ENCODE peak calls at places on chromosomes 2 and 18, in eight cellular contexts. One of them, this sample, is unnamed.
A peak's percentile ranks its signal among the peaks of the same experiment; 100 is the strongest.

GRCh38 chr2:203840816-203841215 is 26.8 kb upstream of the CTLA4 start:
- DNase-seq in PC-3: no peak
- DNase-seq in SK-N-SH: no peak
- DNase-seq in GM23338: no peak
- DNase-seq in HCT116: no peak
- DNase-seq in hepatocyte: no peak
- DNase-seq in OCI-LY7: no peak
- DNase-seq in neural progenitor cell: no peak
- DNase-seq in this sample: no peak

GRCh38 chr2:138086556-138086955 is 122.3 kb downstream of the HNMT start:
- DNase-seq in SK-N-SH: no peak
- DNase-seq in PC-3: no peak
- DNase-seq in neural progenitor cell: no peak
- DNase-seq in OCI-LY7: no peak
- DNase-seq in GM23338: no peak
- DNase-seq in hepatocyte: no peak
- DNase-seq in HCT116: no peak
- DNase-seq in this sample: no peak

GRCh38 chr2:239730897-239731296 is 294.2 kb downstream of the NDUFA10 start:
- DNase-seq in OCI-LY7: no peak
- DNase-seq in hepatocyte: no peak
- DNase-seq in neural progenitor cell: no peak
- DNase-seq in HCT116: no peak
- DNase-seq in GM23338: no peak
- DNase-seq in PC-3: no peak
- DNase-seq in SK-N-SH: peak; percentile 79
- DNase-seq in this sample: no peak

GRCh38 chr18:34194239-34194638 is 30.5 kb downstream of the NOL4 start:
- DNase-seq in HCT116: no peak
- DNase-seq in GM23338: no peak
- DNase-seq in neural progenitor cell: no peak
- DNase-seq in hepatocyte: no peak
- DNase-seq in OCI-LY7: no peak
- DNase-seq in PC-3: no peak
- DNase-seq in SK-N-SH: no peak
- DNase-seq in this sample: no peak

GRCh38 chr2:190603374-190603773 is 45.5 kb upstream of the NAB1 start:
- DNase-seq in neural progenitor cell: no peak
- DNase-seq in OCI-LY7: no peak
- DNase-seq in GM23338: no peak
- DNase-seq in hepatocyte: no peak
- DNase-seq in SK-N-SH: no peak
- DNase-seq in PC-3: no peak
- DNase-seq in HCT116: no peak
- DNase-seq in this sample: no peak

GRCh38 chr2:6896930-6897759 is 19.6 kb downstream of the RSAD2 start:
- DNase-seq in PC-3: peak; percentile 72
- DNase-seq in neural progenitor cell: no peak
- DNase-seq in HCT116: peak; percentile 26
- DNase-seq in GM23338: peak; percentile 45
- DNase-seq in hepatocyte: peak; percentile 53
- DNase-seq in SK-N-SH: peak; percentile 52
- DNase-seq in OCI-LY7: peak; percentile 42
- DNase-seq in this sample: peak; percentile 36

GRCh38 chr2:97870396-97870843 is 125.3 kb downstream of the TMEM131 start:
- DNase-seq in GM23338: no peak
- DNase-seq in neural progenitor cell: no peak
- DNase-seq in HCT116: peak; percentile 79
- DNase-seq in OCI-LY7: peak; percentile 55
- DNase-seq in PC-3: peak; percentile 95
- DNase-seq in SK-N-SH: no peak
- DNase-seq in hepatocyte: peak; percentile 25
- DNase-seq in this sample: peak; percentile 94

GRCh38 chr2:21155365-21156136 is 31.8 kb downstream of the TDRD15 start:
- DNase-seq in GM23338: no peak
- DNase-seq in OCI-LY7: no peak
- DNase-seq in SK-N-SH: no peak
- DNase-seq in neural progenitor cell: no peak
- DNase-seq in PC-3: no peak
- DNase-seq in hepatocyte: no peak
- DNase-seq in HCT116: no peak
- DNase-seq in this sample: no peak

GRCh38 chr18:73296686-73297085 is 428.9 kb upstream of the NETO1 start:
- DNase-seq in PC-3: peak; percentile 90
- DNase-seq in hepatocyte: no peak
- DNase-seq in neural progenitor cell: no peak
- DNase-seq in OCI-LY7: no peak
- DNase-seq in GM23338: no peak
- DNase-seq in SK-N-SH: no peak
- DNase-seq in HCT116: no peak
- DNase-seq in this sample: no peak

DNA sequence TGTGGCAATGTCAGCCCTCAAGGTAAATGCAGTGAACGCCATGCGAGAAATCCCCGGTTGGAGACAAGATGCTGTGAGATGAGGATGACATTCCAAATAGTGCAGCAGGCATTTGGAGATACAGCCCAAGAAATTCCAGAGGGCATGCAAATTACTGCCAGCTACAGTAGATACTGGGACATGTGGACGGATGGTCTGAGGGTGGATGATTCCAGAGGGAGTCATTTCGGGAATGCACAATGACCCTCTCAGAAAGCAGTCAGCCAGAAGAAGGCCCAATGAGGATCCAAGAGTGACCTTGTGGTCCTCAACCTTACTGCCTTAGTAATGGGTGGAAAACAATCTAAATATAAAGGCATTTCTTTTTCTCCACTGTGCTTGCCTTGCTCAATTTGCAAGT is 111.3 kb downstream of the HNRNPLL start:
- DNase-seq in GM23338: no peak
- DNase-seq in SK-N-SH: no peak
- DNase-seq in PC-3: no peak
- DNase-seq in HCT116: no peak
- DNase-seq in hepatocyte: no peak
- DNase-seq in neural progenitor cell: no peak
- DNase-seq in OCI-LY7: no peak
- DNase-seq in this sample: no peak
- TF ChIP-seq CTCF in GM23338: no peak
- TF ChIP-seq CTCF in SK-N-SH: no peak
- TF ChIP-seq CTCF in PC-3: no peak
- TF ChIP-seq CTCF in HCT116: no peak
- TF ChIP-seq CTCF in hepatocyte: no peak
- TF ChIP-seq CTCF in neural progenitor cell: no peak
- TF ChIP-seq CTCF in OCI-LY7: no peak
- TF ChIP-seq CTCF in this sample: no peak

GRCh38 chr2:121098556-121098955 is 186.4 kb downstream of the TFCP2L1 start:
- DNase-seq in GM23338: no peak
- DNase-seq in OCI-LY7: no peak
- DNase-seq in PC-3: no peak
- DNase-seq in neural progenitor cell: no peak
- DNase-seq in SK-N-SH: no peak
- DNase-seq in HCT116: no peak
- DNase-seq in hepatocyte: no peak
- DNase-seq in this sample: peak; percentile 3
- TF ChIP-seq EZH2phosphoT487 in GM23338: no peak
- TF ChIP-seq EZH2phosphoT487 in OCI-LY7: no peak
- TF ChIP-seq EZH2phosphoT487 in PC-3: no peak
- TF ChIP-seq EZH2phosphoT487 in neural progenitor cell: no peak
- TF ChIP-seq EZH2phosphoT487 in SK-N-SH: no peak
- TF ChIP-seq EZH2phosphoT487 in HCT116: no peak
- TF ChIP-seq EZH2phosphoT487 in hepatocyte: no peak
- TF ChIP-seq EZH2phosphoT487 in this sample: no peak

DNA sequence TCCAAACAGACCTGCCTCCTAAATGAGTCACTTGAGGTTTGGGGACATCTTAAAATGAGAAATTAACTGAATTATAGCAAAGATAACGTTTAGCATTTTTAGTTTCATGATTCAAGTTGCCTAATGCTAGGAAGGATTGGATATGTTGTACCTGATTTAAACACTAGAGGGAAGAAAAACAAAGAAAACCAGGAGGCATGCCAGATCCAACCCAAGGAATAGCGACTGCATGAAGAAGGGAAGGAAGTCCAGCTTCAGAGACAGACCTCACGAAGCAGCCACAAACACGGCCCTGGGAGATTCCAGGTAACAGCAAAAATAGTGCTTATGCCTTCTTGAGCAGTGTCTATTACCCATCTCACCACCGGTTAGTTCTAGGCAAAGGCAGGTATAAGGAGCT is 499.9 kb upstream of the SPHKAP start:
- DNase-seq in SK-N-SH: peak; percentile 16
- DNase-seq in hepatocyte: peak; percentile 62
- DNase-seq in neural progenitor cell: peak; percentile 50
- DNase-seq in OCI-LY7: no peak
- DNase-seq in PC-3: peak; percentile 66
- DNase-seq in GM23338: peak; percentile 72
- DNase-seq in HCT116: peak; percentile 34
- DNase-seq in this sample: no peak
- TF ChIP-seq CTCF in SK-N-SH: peak; percentile 50
- TF ChIP-seq CTCF in hepatocyte: peak; percentile 58
- TF ChIP-seq CTCF in neural progenitor cell: peak; percentile 52
- TF ChIP-seq CTCF in OCI-LY7: no peak
- TF ChIP-seq CTCF in PC-3: peak; percentile 66
- TF ChIP-seq CTCF in GM23338: peak; percentile 43
- TF ChIP-seq CTCF in HCT116: peak; percentile 25
- TF ChIP-seq CTCF in this sample: peak; percentile 11

GRCh38 chr18:986071-986470 is 81.4 kb downstream of the ADCYAP1 start:
- DNase-seq in HCT116: no peak
- DNase-seq in hepatocyte: no peak
- DNase-seq in SK-N-SH: no peak
- DNase-seq in GM23338: peak; percentile 28
- DNase-seq in neural progenitor cell: peak; percentile 35
- DNase-seq in PC-3: no peak
- DNase-seq in OCI-LY7: no peak
- DNase-seq in this sample: no peak
- TF ChIP-seq EZH2phosphoT487 in HCT116: no peak
- TF ChIP-seq EZH2phosphoT487 in hepatocyte: no peak
- TF ChIP-seq EZH2phosphoT487 in SK-N-SH: no peak
- TF ChIP-seq EZH2phosphoT487 in GM23338: no peak
- TF ChIP-seq EZH2phosphoT487 in neural progenitor cell: no peak
- TF ChIP-seq EZH2phosphoT487 in PC-3: no peak
- TF ChIP-seq EZH2phosphoT487 in OCI-LY7: no peak
- TF ChIP-seq EZH2phosphoT487 in this sample: no peak

GRCh38 chr2:111919362-111919761 is 21.0 kb downstream of the MERTK start:
- DNase-seq in neural progenitor cell: peak; percentile 31
- DNase-seq in GM23338: peak; percentile 68
- DNase-seq in hepatocyte: no peak
- DNase-seq in HCT116: no peak
- DNase-seq in SK-N-SH: no peak
- DNase-seq in OCI-LY7: no peak
- DNase-seq in PC-3: no peak
- DNase-seq in this sample: no peak
- TF ChIP-seq CTCF in neural progenitor cell: peak; percentile 48
- TF ChIP-seq CTCF in GM23338: peak; percentile 52
- TF ChIP-seq CTCF in hepatocyte: peak; percentile 6
- TF ChIP-seq CTCF in HCT116: peak; percentile 40
- TF ChIP-seq CTCF in SK-N-SH: no peak
- TF ChIP-seq CTCF in OCI-LY7: peak; percentile 56
- TF ChIP-seq CTCF in PC-3: peak; percentile 35
- TF ChIP-seq CTCF in this sample: peak; percentile 35

GRCh38 chr2:46984642-46985476 is 69.3 kb upstream of the MCFD2 start:
- DNase-seq in hepatocyte: no peak
- DNase-seq in HCT116: peak; percentile 69
- DNase-seq in SK-N-SH: no peak
- DNase-seq in OCI-LY7: peak; percentile 72
- DNase-seq in PC-3: peak; percentile 94
- DNase-seq in neural progenitor cell: no peak
- DNase-seq in GM23338: no peak
- DNase-seq in this sample: peak; percentile 92

GRCh38 chr2:46982356-46983064 is 66.9 kb upstream of the MCFD2 start:
- DNase-seq in PC-3: no peak
- DNase-seq in neural progenitor cell: no peak
- DNase-seq in SK-N-SH: no peak
- DNase-seq in OCI-LY7: peak; percentile 48
- DNase-seq in GM23338: no peak
- DNase-seq in hepatocyte: no peak
- DNase-seq in HCT116: no peak
- DNase-seq in this sample: peak; percentile 80

GRCh38 chr2:46981662-46982351 is 66.2 kb upstream of the MCFD2 start:
- DNase-seq in GM23338: no peak
- DNase-seq in SK-N-SH: no peak
- DNase-seq in neural progenitor cell: no peak
- DNase-seq in OCI-LY7: no peak
- DNase-seq in hepatocyte: peak; percentile 64
- DNase-seq in PC-3: no peak
- DNase-seq in HCT116: no peak
- DNase-seq in this sample: no peak

GRCh38 chr2:46984034-46984433 is 68.4 kb upstream of the MCFD2 start:
- DNase-seq in OCI-LY7: peak; percentile 96
- DNase-seq in GM23338: no peak
- DNase-seq in neural progenitor cell: no peak
- DNase-seq in PC-3: no peak
- DNase-seq in hepatocyte: no peak
- DNase-seq in HCT116: no peak
- DNase-seq in SK-N-SH: no peak
- DNase-seq in this sample: peak; percentile 71

GRCh38 chr2:46983065-46983801 is 67.6 kb upstream of the MCFD2 start:
- DNase-seq in SK-N-SH: peak; percentile 63
- DNase-seq in HCT116: no peak
- DNase-seq in GM23338: no peak
- DNase-seq in neural progenitor cell: no peak
- DNase-seq in PC-3: peak; percentile 55
- DNase-seq in OCI-LY7: peak; percentile 94
- DNase-seq in hepatocyte: no peak
- DNase-seq in this sample: peak; percentile 91
- TF ChIP-seq EZH2phosphoT487 in SK-N-SH: no peak
- TF ChIP-seq EZH2phosphoT487 in HCT116: no peak
- TF ChIP-seq EZH2phosphoT487 in GM23338: no peak
- TF ChIP-seq EZH2phosphoT487 in neural progenitor cell: no peak
- TF ChIP-seq EZH2phosphoT487 in PC-3: no peak
- TF ChIP-seq EZH2phosphoT487 in OCI-LY7: no peak
- TF ChIP-seq EZH2phosphoT487 in hepatocyte: no peak
- TF ChIP-seq EZH2phosphoT487 in this sample: no peak

GRCh38 chr18:79353238-79353637 is 42.5 kb upstream of the NFATC1 start:
- DNase-seq in HCT116: no peak
- DNase-seq in neural progenitor cell: peak; percentile 53
- DNase-seq in hepatocyte: no peak
- DNase-seq in PC-3: peak; percentile 28
- DNase-seq in GM23338: peak; percentile 61
- DNase-seq in SK-N-SH: peak; percentile 48
- DNase-seq in OCI-LY7: no peak
- DNase-seq in this sample: no peak
- TF ChIP-seq CTCF in HCT116: peak; percentile 43
- TF ChIP-seq CTCF in neural progenitor cell: peak; percentile 51
- TF ChIP-seq CTCF in hepatocyte: peak; percentile 14
- TF ChIP-seq CTCF in PC-3: peak; percentile 54
- TF ChIP-seq CTCF in GM23338: peak; percentile 70
- TF ChIP-seq CTCF in SK-N-SH: peak; percentile 29
- TF ChIP-seq CTCF in OCI-LY7: no peak
- TF ChIP-seq CTCF in this sample: no peak